ENCODE peak calls at places on chromosomes 4 and X, in four cellular contexts. U is A549, V is IMR-90, B is GM12878. R is an unnamed sample.
A peak's percentile ranks its signal among the peaks of the same experiment; 100 is the strongest.

GRCh38 chr4:165208322-165208652 is 926 bp downstream of the KLHL2 start:
- DNase-seq in U (no peak), V (no peak), B (no peak), R (no peak)

GRCh38 chr4:6953751-6954380 is 44.2 kb downstream of the TBC1D14 start:
- DNase-seq in U (no peak), V (peak; percentile 62), B (no peak), R (peak; percentile 93)

GRCh38 chr4:141020801-141021261 is 112.4 kb downstream of the RNF150 start:
- DNase-seq in U (no peak), V (peak; percentile 68), B (no peak), R (no peak)

GRCh38 chr4:35556387-35556786 is 687.9 kb downstream of the ARAP2 start:
- DNase-seq in U (no peak), V (no peak), B (no peak), R (no peak)

GRCh38 chrX:100363926-100364325 is 46.1 kb downstream of the PCDH19 start:
- DNase-seq in U (no peak), V (no peak), B (no peak), R (no peak)

GRCh38 chr4:74640111-74640903 is 154.0 kb downstream of the BTC start:
- DNase-seq in U (no peak), V (peak; percentile 92), B (no peak), R (no peak)

GRCh38 chrX:56793112-56793430 is 64.0 kb downstream of the NBDY start:
- DNase-seq in U (no peak), V (no peak), B (no peak), R (no peak)

GRCh38 chr4:183449193-183449888 is 4.9 kb downstream of the CDKN2AIP start:
- DNase-seq in U (no peak), V (peak; percentile 94), B (no peak), R (no peak)

GRCh38 chr4:45033676-45034410 is 307.5 kb upstream of the GNPDA2 start:
- DNase-seq in U (no peak), V (no peak), B (no peak), R (no peak)

GRCh38 chrX:74248889-74249288 is 55.1 kb upstream of the ZCCHC13 start:
- DNase-seq in U (peak; percentile 60), V (no peak), B (no peak), R (no peak)

GRCh38 chrX:9997041-9997440 is 29.9 kb downstream of the CLDN34 start:
- DNase-seq in U (no peak), V (no peak), B (no peak), R (no peak)

GRCh38 chrX:72254835-72255234 is 16.0 kb upstream of the ERCC6L start:
- DNase-seq in U (no peak), V (no peak), B (no peak), R (no peak)

GRCh38 chrX:23844502-23845138 is 61.6 kb downstream of the SAT1 start:
- DNase-seq in U (no peak), V (peak; percentile 45), B (no peak), R (peak; percentile 11)

GRCh38 chr4:122167369-122167768 is 15.2 kb downstream of the BLTP1 start:
- DNase-seq in U (no peak), V (no peak), B (no peak), R (no peak)

GRCh38 chr4:24642941-24643628 is 58.7 kb upstream of the DHX15 start:
- DNase-seq in U (peak; percentile 67), V (peak; percentile 85), B (no peak), R (no peak)

GRCh38 chr4:142088906-142089305 is 452.5 kb downstream of the IL15 start:
- DNase-seq in U (no peak), V (peak; percentile 84), B (no peak), R (no peak)

GRCh38 chrX:95760356-95760755 is 924.3 kb upstream of the DIAPH2 start:
- DNase-seq in U (no peak), V (no peak), B (no peak), R (no peak)

GRCh38 chr4:103786014-103786413 is 66.2 kb upstream of the TACR3 start:
- DNase-seq in U (peak; percentile 53), V (no peak), B (peak; percentile 17), R (peak; percentile 12)

GRCh38 chr4:13007802-13008201 is 476.3 kb downstream of the RAB28 start:
- DNase-seq in U (no peak), V (no peak), B (no peak), R (no peak)

GRCh38 chrX:54397113-54397512 is 39.3 kb upstream of the WNK3 start:
- DNase-seq in U (no peak), V (no peak), B (no peak), R (no peak)

GRCh38 chrX:139881572-139881971 is 51.3 kb downstream of the ATP11C start:
- DNase-seq in U (no peak), V (peak; percentile 46), B (no peak), R (no peak)

GRCh38 chr4:41028392-41029076 is 185.8 kb downstream of the APBB2 start:
- DNase-seq in U (no peak), V (peak; percentile 67), B (peak; percentile 15), R (no peak)

GRCh38 chrX:17613979-17614572 is 123.2 kb upstream of the SCML1 start:
- DNase-seq in U (peak; percentile 18), V (peak; percentile 51), B (no peak), R (no peak)

GRCh38 chr4:127188847-127189246 is 443.9 kb upstream of the INTU start:
- DNase-seq in U (peak; percentile 1), V (peak; percentile 25), B (no peak), R (no peak)

GRCh38 chr4:21641696-21642095 is 306.9 kb downstream of the KCNIP4 start:
- DNase-seq in U (no peak), V (no peak), B (no peak), R (no peak)

GRCh38 chr4:77358315-77358928 is 201.4 kb downstream of the CCNG2 start:
- DNase-seq in U (peak; percentile 8), V (peak; percentile 40), B (no peak), R (peak; percentile 28)

GRCh38 chr4:70863099-70863790 is 23.6 kb upstream of the GRSF1 start:
- DNase-seq in U (no peak), V (no peak), B (peak; percentile 52), R (no peak)

GRCh38 chrX:2691543-2692220 is 587 bp downstream of the CD99 start:
- DNase-seq in U (peak; percentile 67), V (peak; percentile 31), B (no peak), R (peak; percentile 47)

GRCh38 chr4:125434136-125434535 is 119.4 kb downstream of the FAT4 start:
- DNase-seq in U (no peak), V (peak; percentile 8), B (no peak), R (no peak)

GRCh38 chrX:24619647-24620046 is 27.5 kb downstream of the PCYT1B start:
- DNase-seq in U (peak; percentile 19), V (peak; percentile 38), B (no peak), R (no peak)

GRCh38 chr4:8582941-8583654 is 2.9 kb downstream of the GPR78 start:
- DNase-seq in U (no peak), V (no peak), B (no peak), R (no peak)

GRCh38 chr4:18698119-18698883 is 676.7 kb upstream of the LCORL start:
- DNase-seq in U (no peak), V (no peak), B (no peak), R (no peak)

GRCh38 chr4:18691431-18692200 is 670.1 kb upstream of the LCORL start:
- DNase-seq in U (no peak), V (no peak), B (no peak), R (no peak)

DNA sequence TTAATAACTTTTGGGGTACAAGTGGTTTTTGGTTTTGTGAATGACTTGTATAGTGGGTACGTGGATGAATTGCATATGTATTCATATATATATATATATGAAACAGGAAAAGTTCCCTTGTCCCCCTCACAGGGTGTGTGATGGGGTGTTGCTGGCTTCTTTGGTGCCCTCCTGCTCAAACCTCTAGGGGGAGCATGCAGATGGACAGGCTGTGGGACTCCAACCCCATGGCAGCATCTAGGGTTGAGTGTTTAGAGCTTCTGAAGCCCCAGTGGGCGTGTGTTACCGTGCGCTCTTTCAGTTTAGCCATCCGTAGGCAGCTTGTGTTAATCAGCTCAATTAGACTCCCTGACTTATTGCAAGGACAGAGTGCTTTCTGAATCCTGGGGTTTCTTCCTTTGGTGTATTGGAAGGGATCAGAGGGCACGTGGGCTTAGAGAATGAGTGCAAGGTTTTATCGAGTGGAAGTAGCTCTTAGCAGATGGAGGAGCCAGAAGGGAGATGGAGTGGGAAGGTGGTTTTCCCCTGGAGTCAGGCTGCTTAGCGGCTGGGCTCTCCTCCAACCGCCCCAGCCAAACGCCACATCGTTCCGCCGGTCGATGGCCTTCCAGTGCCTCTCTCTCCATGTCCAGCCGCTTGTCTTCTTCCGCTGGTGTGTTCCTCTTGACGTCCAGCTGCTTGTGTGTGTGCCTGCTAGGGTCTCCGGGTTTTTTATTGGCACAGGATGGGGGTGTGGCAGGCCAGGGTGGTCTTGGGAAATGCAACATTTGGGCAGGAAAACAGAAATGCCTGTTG is 674.4 kb upstream of the LCORL start:
- DNase-seq in U (no peak), V (no peak), B (no peak), R (no peak)
- TF ChIP-seq ELK1 in U (no peak), V (no peak), B (no peak), R (no peak)

DNA sequence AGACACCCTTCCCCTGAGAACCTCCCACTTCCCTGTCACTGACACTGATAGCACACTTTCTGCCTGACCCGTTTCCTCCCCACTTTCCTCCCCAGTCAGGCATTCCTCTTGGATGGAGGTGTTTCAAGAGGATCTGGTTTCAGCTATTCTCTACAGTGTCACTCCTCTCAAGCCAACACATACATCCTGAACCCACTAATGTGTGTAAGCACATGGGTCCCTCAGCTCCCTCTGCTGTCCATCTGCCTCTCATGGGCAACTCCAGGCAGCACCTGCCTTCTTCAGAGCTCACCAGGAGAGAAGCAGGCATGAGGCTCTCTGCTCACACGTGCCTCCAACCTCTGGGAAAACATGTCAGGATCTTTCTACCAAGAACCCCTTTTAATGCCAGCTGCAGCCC is 207.6 kb downstream of the NAF1 start:
- DNase-seq in U (peak; percentile 7), V (no peak), B (peak; percentile 1), R (no peak)
- TF ChIP-seq ELK1 in U (no peak), V (no peak), B (no peak), R (no peak)

GRCh38 chrX:104660092-104660491 is 94.1 kb downstream of the IL1RAPL2 start:
- DNase-seq in U (no peak), V (no peak), B (no peak), R (no peak)

GRCh38 chrX:104662694-104663093 is 96.7 kb downstream of the IL1RAPL2 start:
- DNase-seq in U (no peak), V (no peak), B (no peak), R (no peak)

GRCh38 chrX:104659037-104659744 is 93.2 kb downstream of the IL1RAPL2 start:
- DNase-seq in U (no peak), V (no peak), B (no peak), R (no peak)
- TF ChIP-seq ELK1 in U (no peak), V (no peak), B (no peak), R (no peak)

DNA sequence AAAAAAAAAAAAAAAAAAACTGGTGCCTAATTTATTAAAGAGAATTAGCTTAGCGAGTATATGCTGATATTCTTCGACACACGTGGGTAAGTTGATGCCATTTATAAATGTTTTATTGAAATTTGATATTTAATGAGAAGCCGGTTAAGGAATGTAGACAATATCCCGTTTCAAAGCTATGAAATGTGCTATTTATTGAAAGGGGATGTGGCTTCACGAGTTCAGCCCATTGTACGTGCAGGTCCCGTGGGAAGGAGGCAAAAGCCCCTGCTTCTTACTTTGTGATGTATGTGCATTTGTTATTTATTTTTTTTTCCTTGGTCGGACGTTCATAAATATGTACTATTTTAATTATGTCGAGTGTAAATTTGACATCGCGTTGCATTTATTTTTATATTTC is 20.2 kb downstream of the SHOX start:
- DNase-seq in U (no peak), V (no peak), B (no peak), R (no peak)
- TF ChIP-seq ELK1 in U (no peak), V (no peak), B (no peak), R (no peak)

R was measured in K562.